ENCODE peak calls at places on chromosomes 5 and 9, in five cellular contexts. One of them, this sample, is unnamed.

GRCh38 chr5:137636076-137636475 is 99.8 kb downstream of the KLHL3 start:
- DNase-seq in HTR-8/SVneo: no peak
- DNase-seq in A549: no peak
- DNase-seq in M059J: no peak
- DNase-seq in SW480: no peak
- DNase-seq in this sample: no peak

GRCh38 chr9:110619831-110620230 is 40.3 kb upstream of the SVEP1 start:
- DNase-seq in HTR-8/SVneo: no peak
- DNase-seq in A549: no peak
- DNase-seq in M059J: peak
- DNase-seq in SW480: no peak
- DNase-seq in this sample: no peak

GRCh38 chr9:123445116-123445515 is 89.1 kb downstream of the CRB2 start:
- DNase-seq in HTR-8/SVneo: no peak
- DNase-seq in A549: no peak
- DNase-seq in M059J: no peak
- DNase-seq in SW480: no peak
- DNase-seq in this sample: peak

GRCh38 chr5:172707285-172708182 is 63.5 kb downstream of the DUSP1 start:
- DNase-seq in HTR-8/SVneo: peak
- DNase-seq in A549: peak
- DNase-seq in M059J: peak
- DNase-seq in SW480: peak
- DNase-seq in this sample: peak

GRCh38 chr9:130426467-130426773 is 18.3 kb upstream of the ASS1 start:
- DNase-seq in HTR-8/SVneo: no peak
- DNase-seq in A549: no peak
- DNase-seq in M059J: no peak
- DNase-seq in SW480: no peak
- DNase-seq in this sample: no peak

GRCh38 chr5:157478726-157479125 is 18.7 kb downstream of the NIPAL4 start:
- DNase-seq in HTR-8/SVneo: no peak
- DNase-seq in A549: no peak
- DNase-seq in M059J: no peak
- DNase-seq in SW480: no peak
- DNase-seq in this sample: no peak

GRCh38 chr5:20949636-20950035 is 961.6 kb upstream of the CDH18 start:
- DNase-seq in HTR-8/SVneo: no peak
- DNase-seq in A549: no peak
- DNase-seq in M059J: no peak
- DNase-seq in SW480: no peak
- DNase-seq in this sample: no peak

GRCh38 chr5:176695073-176695472 is 47.8 kb downstream of the TSPAN17 start:
- DNase-seq in HTR-8/SVneo: no peak
- DNase-seq in A549: no peak
- DNase-seq in M059J: no peak
- DNase-seq in SW480: no peak
- DNase-seq in this sample: no peak

GRCh38 chr9:131203438-131204219 is 72.7 kb downstream of the FAM78A start:
- DNase-seq in HTR-8/SVneo: no peak
- DNase-seq in A549: no peak
- DNase-seq in M059J: no peak
- DNase-seq in SW480: no peak
- DNase-seq in this sample: no peak

GRCh38 chr5:41112486-41113455 is 41.6 kb upstream of the MROH2B start:
- DNase-seq in HTR-8/SVneo: no peak
- DNase-seq in A549: no peak
- DNase-seq in M059J: no peak
- DNase-seq in SW480: no peak
- DNase-seq in this sample: no peak

GRCh38 chr5:51433052-51433710 is 49.9 kb downstream of the ISL1 start:
- DNase-seq in HTR-8/SVneo: no peak
- DNase-seq in A549: no peak
- DNase-seq in M059J: no peak
- DNase-seq in SW480: peak
- DNase-seq in this sample: no peak

GRCh38 chr5:158883502-158883901 is 216.2 kb downstream of the EBF1 start:
- DNase-seq in HTR-8/SVneo: no peak
- DNase-seq in A549: no peak
- DNase-seq in M059J: no peak
- DNase-seq in SW480: no peak
- DNase-seq in this sample: no peak

GRCh38 chr5:14413331-14413750 is 168.3 kb upstream of the OTULINL start:
- DNase-seq in HTR-8/SVneo: no peak
- DNase-seq in A549: no peak
- DNase-seq in M059J: no peak
- DNase-seq in SW480: no peak
- DNase-seq in this sample: no peak

GRCh38 chr5:110159202-110159601 is 469.5 kb downstream of the MAN2A1 start:
- DNase-seq in HTR-8/SVneo: peak
- DNase-seq in A549: no peak
- DNase-seq in M059J: peak
- DNase-seq in SW480: no peak
- DNase-seq in this sample: no peak

GRCh38 chr5:93285461-93285860 is 295.6 kb downstream of the NR2F1-AS1 start:
- DNase-seq in HTR-8/SVneo: no peak
- DNase-seq in A549: no peak
- DNase-seq in M059J: no peak
- DNase-seq in SW480: no peak
- DNase-seq in this sample: no peak

GRCh38 chr5:138180183-138180782 is 1.4 kb downstream of the KIF20A start:
- DNase-seq in HTR-8/SVneo: peak
- DNase-seq in A549: peak
- DNase-seq in M059J: peak
- DNase-seq in SW480: peak
- DNase-seq in this sample: no peak

GRCh38 chr5:126597156-126597555 is 2.1 kb upstream of the ALDH7A1 start:
- DNase-seq in HTR-8/SVneo: peak
- DNase-seq in A549: peak
- DNase-seq in M059J: peak
- DNase-seq in SW480: peak
- DNase-seq in this sample: no peak

GRCh38 chr9:69554945-69555344 is 117.2 kb downstream of the APBA1 start:
- DNase-seq in HTR-8/SVneo: no peak
- DNase-seq in A549: peak
- DNase-seq in M059J: peak
- DNase-seq in SW480: no peak
- DNase-seq in this sample: no peak

GRCh38 chr9:113446323-113446740 is 17.2 kb upstream of the RGS3 start:
- DNase-seq in HTR-8/SVneo: peak
- DNase-seq in A549: peak
- DNase-seq in M059J: peak
- DNase-seq in SW480: peak
- DNase-seq in this sample: no peak

GRCh38 chr9:121598167-121599000 is 53.0 kb upstream of the DAB2IP start:
- DNase-seq in HTR-8/SVneo: no peak
- DNase-seq in A549: no peak
- DNase-seq in M059J: no peak
- DNase-seq in SW480: no peak
- DNase-seq in this sample: peak

GRCh38 chr5:6567068-6567467 is 65.8 kb downstream of the NSUN2 start:
- DNase-seq in HTR-8/SVneo: no peak
- DNase-seq in A549: no peak
- DNase-seq in M059J: no peak
- DNase-seq in SW480: no peak
- DNase-seq in this sample: no peak

GRCh38 chr5:107936532-107936931 is 265.8 kb upstream of the EFNA5 start:
- DNase-seq in HTR-8/SVneo: no peak
- DNase-seq in A549: no peak
- DNase-seq in M059J: no peak
- DNase-seq in SW480: no peak
- DNase-seq in this sample: no peak